ENCODE peak calls at places on chromosomes 6 and 20, in six cellular contexts. A is adipocyte, S is cardiac fibroblast, Z is lower leg skin, T is small intestine, K is NB4. B is an unnamed sample.
A peak's percentile ranks its signal among the peaks of the same experiment; 100 is the strongest.

GRCh38 chr6:32152414-32153251 is 894 bp upstream of the PRRT1 start:
- DNase-seq in A (peak; percentile 69), S (peak; percentile 32), Z (no peak), T (peak; percentile 35), K (no peak), B (no peak)

GRCh38 chr6:130574146-130574545 is 208.3 kb downstream of the TMEM200A start:
- DNase-seq in A (peak; percentile 5), S (no peak), Z (no peak), T (no peak), K (no peak), B (no peak)

GRCh38 chr6:37168163-37168758 is 1.7 kb upstream of the PIM1 start:
- DNase-seq in A (no peak), S (no peak), Z (no peak), T (no peak), K (no peak), B (no peak)

GRCh38 chr20:25739615-25740320 is 43.1 kb upstream of the ZNF337 start:
- DNase-seq in A (no peak), S (peak; percentile 0), Z (no peak), T (peak; percentile 11), K (no peak), B (no peak)

GRCh38 chr6:2608508-2608907 is 142.2 kb downstream of the MYLK4 start:
- DNase-seq in A (no peak), S (no peak), Z (no peak), T (no peak), K (no peak), B (no peak)

GRCh38 chr6:119735500-119735899 is 385.9 kb upstream of the MAN1A1 start:
- DNase-seq in A (no peak), S (no peak), Z (no peak), T (no peak), K (no peak), B (no peak)

GRCh38 chr6:34057191-34057590 is 88.7 kb downstream of the GRM4 start:
- DNase-seq in A (no peak), S (no peak), Z (no peak), T (no peak), K (no peak), B (no peak)

GRCh38 chr20:51346686-51347485 is 195.6 kb downstream of the NFATC2 start:
- DNase-seq in A (peak; percentile 55), S (peak; percentile 54), Z (no peak), T (no peak), K (no peak), B (no peak)

GRCh38 chr6:3612341-3613041 is 139.0 kb downstream of the PXDC1 start:
- DNase-seq in A (peak; percentile 71), S (peak; percentile 68), Z (peak; percentile 60), T (peak; percentile 28), K (peak; percentile 28), B (no peak)

GRCh38 chr6:108872001-108872974 is 24.1 kb downstream of the ARMC2 start:
- DNase-seq in A (no peak), S (no peak), Z (no peak), T (peak; percentile 27), K (no peak), B (no peak)

GRCh38 chr6:41132254-41132653 is 21.9 kb downstream of the TREML1 start:
- DNase-seq in A (no peak), S (no peak), Z (no peak), T (no peak), K (no peak), B (no peak)

GRCh38 chr6:44315506-44315905 is 2.4 kb upstream of the AARS2 start:
- DNase-seq in A (no peak), S (no peak), Z (no peak), T (no peak), K (no peak), B (no peak)

GRCh38 chr20:38838326-38838725 is 32.8 kb downstream of the PPP1R16B start:
- DNase-seq in A (no peak), S (no peak), Z (no peak), T (no peak), K (no peak), B (no peak)

GRCh38 chr6:31471711-31472110 is 26.2 kb upstream of the MICB start:
- DNase-seq in A (no peak), S (no peak), Z (no peak), T (no peak), K (no peak), B (no peak)

GRCh38 chr20:7673841-7674240 is 266.4 kb downstream of the HAO1 start:
- DNase-seq in A (peak; percentile 24), S (peak; percentile 56), Z (no peak), T (no peak), K (no peak), B (no peak)

GRCh38 chr6:5587648-5588047 is 326.3 kb downstream of the FARS2 start:
- DNase-seq in A (no peak), S (no peak), Z (no peak), T (no peak), K (no peak), B (no peak)

GRCh38 chr6:1311400-1312192 is at the start of gene FOXQ1:
- DNase-seq in A (peak; percentile 62), S (no peak), Z (peak; percentile 94), T (peak; percentile 90), K (peak; percentile 60), B (peak; percentile 89)
- H3K4me3 ChIP-seq in A (peak within 1 kb of the TSS; percentile 81), S (peak within 1 kb of the TSS; percentile 32), Z (peak within 1 kb of the TSS; percentile 39), T (peak within 1 kb of the TSS; percentile 60), K (peak within 1 kb of the TSS; percentile 14), B (peak within 1 kb of the TSS; percentile 11)

GRCh38 chr6:160353950-160354496 is 5.8 kb downstream of the SLC22A3 start:
- DNase-seq in A (no peak), S (no peak), Z (no peak), T (no peak), K (no peak), B (no peak)

GRCh38 chr6:160347259-160348208 is 644 bp upstream of the SLC22A3 start:
- DNase-seq in A (no peak), S (no peak), Z (no peak), T (peak; percentile 26), K (no peak), B (no peak)

GRCh38 chr6:160348552-160349441 is 619 bp downstream of the SLC22A3 start:
- DNase-seq in A (peak; percentile 40), S (peak; percentile 51), Z (no peak), T (peak; percentile 63), K (no peak), B (peak; percentile 53)

GRCh38 chr6:160348209-160348551 is at the start of gene SLC22A3:
- DNase-seq in A (peak; percentile 34), S (no peak), Z (no peak), T (no peak), K (no peak), B (no peak)

DNA sequence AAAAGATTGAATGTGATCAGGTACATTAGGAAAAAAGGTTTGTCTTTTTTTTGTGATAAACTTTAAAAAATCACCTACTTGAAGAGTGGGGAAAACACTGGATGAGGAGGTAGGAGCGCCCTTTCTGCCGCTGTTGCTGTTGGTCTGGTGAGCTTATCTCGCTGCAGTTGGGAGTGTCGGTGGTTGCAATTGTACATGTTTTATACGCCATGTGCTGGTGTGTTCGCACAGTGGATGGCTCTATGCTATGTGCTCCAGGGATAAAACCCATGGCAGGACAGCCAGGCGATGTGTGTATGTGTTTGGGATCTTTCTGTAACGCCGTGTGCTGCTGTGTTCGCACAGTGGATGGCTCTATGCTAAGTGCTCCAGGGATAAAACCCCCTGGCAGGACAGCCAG is 1.7 kb downstream of the SLC22A3 start:
- DNase-seq in A (no peak), S (no peak), Z (no peak), T (peak; percentile 38), K (no peak), B (no peak)
- H3K4me3 ChIP-seq in A (peak overlapping the region; percentile 87), S (peak overlapping the region; percentile 64), Z (no peak overlapping the region), T (peak overlapping the region; percentile 66), K (no peak overlapping the region), B (no peak overlapping the region)

DNA sequence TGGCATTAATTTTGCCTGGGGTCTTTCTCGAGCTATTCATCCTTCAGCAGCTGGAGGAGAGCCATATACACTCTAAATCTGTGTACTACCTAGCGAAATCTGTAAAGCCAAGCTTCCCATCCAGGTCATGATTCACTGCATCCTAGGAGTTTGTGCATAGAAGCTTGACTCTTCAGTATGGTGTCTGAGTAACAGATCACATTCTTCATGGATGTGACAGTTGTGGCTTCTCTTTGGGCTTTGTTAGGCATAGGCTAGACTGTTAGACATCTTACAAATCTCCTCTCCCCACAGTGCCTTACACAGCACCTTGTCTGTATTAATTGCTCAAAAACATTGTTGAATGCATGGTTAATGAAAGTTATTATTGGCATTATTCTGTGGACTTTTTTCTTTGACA is 177.0 kb downstream of the EYA4 start:
- DNase-seq in A (no peak), S (no peak), Z (no peak), T (no peak), K (no peak), B (no peak)
- H3K4me3 ChIP-seq in A (no peak overlapping the region), S (no peak overlapping the region), Z (no peak overlapping the region), T (no peak overlapping the region), K (no peak overlapping the region), B (no peak overlapping the region)

GRCh38 chr6:83711958-83712357 is 3.1 kb upstream of the SNAP91 start:
- DNase-seq in A (no peak), S (no peak), Z (no peak), T (no peak), K (peak; percentile 4), B (no peak)

GRCh38 chr6:83708546-83708969 is 343 bp downstream of the SNAP91 start:
- DNase-seq in A (peak; percentile 38), S (no peak), Z (no peak), T (no peak), K (no peak), B (peak; percentile 12)

GRCh38 chr6:83707829-83708545 is 914 bp downstream of the SNAP91 start:
- DNase-seq in A (no peak), S (peak; percentile 12), Z (no peak), T (no peak), K (no peak), B (peak; percentile 13)

GRCh38 chr6:83709748-83710050 is 798 bp upstream of the SNAP91 start:
- DNase-seq in A (no peak), S (no peak), Z (no peak), T (no peak), K (no peak), B (no peak)

GRCh38 chr6:83708970-83709747 is at the start of gene SNAP91:
- DNase-seq in A (no peak), S (peak; percentile 12), Z (no peak), T (no peak), K (no peak), B (peak; percentile 56)
- H3K4me3 ChIP-seq in A (peak within 1 kb of the TSS; percentile 73), S (peak within 1 kb of the TSS; percentile 48), Z (peak within 1 kb of the TSS; percentile 29), T (peak within 1 kb of the TSS; percentile 44), K (no peak within 1 kb of the TSS), B (peak within 1 kb of the TSS; percentile 43)

GRCh38 chr6:21383499-21384085 is 210.0 kb upstream of the SOX4 start:
- DNase-seq in A (no peak), S (no peak), Z (no peak), T (no peak), K (peak; percentile 55), B (no peak)
- H3K4me3 ChIP-seq in A (no peak overlapping the region), S (no peak overlapping the region), Z (no peak overlapping the region), T (no peak overlapping the region), K (no peak overlapping the region), B (no peak overlapping the region)

GRCh38 chr20:1185781-1186334 is 1.1 kb upstream of the TMEM74B start:
- DNase-seq in A (peak; percentile 56), S (peak; percentile 51), Z (no peak), T (peak; percentile 68), K (peak; percentile 70), B (peak; percentile 40)
- H3K4me3 ChIP-seq in A (no peak overlapping the region), S (peak overlapping the region; percentile 52), Z (no peak overlapping the region), T (peak overlapping the region; percentile 62), K (no peak overlapping the region), B (peak overlapping the region; percentile 12)

GRCh38 chr6:70236304-70236703 is 66.6 kb downstream of the COL9A1 start:
- DNase-seq in A (no peak), S (no peak), Z (no peak), T (no peak), K (no peak), B (no peak)
- H3K4me3 ChIP-seq in A (no peak overlapping the region), S (no peak overlapping the region), Z (no peak overlapping the region), T (no peak overlapping the region), K (no peak overlapping the region), B (no peak overlapping the region)